ENCODE peak calls at places on chromosome 9, in nine cellular contexts. M is CD4-positive, alpha-beta T cell; S is iris pigment epithelial cell; N is SW480; O is naive thymus-derived CD8-positive, alpha-beta T cell; U is T-helper 2 cell treated with Interferon-gamma antibody and Interleukin-4, amounts not matched to agents 5 μg/mL and 100 μg/mL, for 36 hours; C is NCI-H345; A is WTC11; F is T-helper 1 cell. Z is an unnamed sample.

GRCh38 chr9:20144255-20144654 is 355.4 kb upstream of the SLC24A2 start:
- DNase-seq in M (no peak), S (peak; percentile 8), N (no peak), O (peak; percentile 15), U (no peak), C (no peak), A (no peak), F (no peak), Z (no peak)

GRCh38 chr9:126411225-126411947 is 84.8 kb downstream of the MVB12B start:
- DNase-seq in M (no peak), S (no peak), N (peak; percentile 37), O (peak; percentile 89), U (peak; percentile 50), C (no peak), A (no peak), F (no peak), Z (no peak)

GRCh38 chr9:124268248-124268647 is 10.5 kb downstream of the NEK6 start:
- DNase-seq in M (no peak), S (no peak), N (no peak), O (no peak), U (no peak), C (no peak), A (no peak), F (no peak), Z (no peak)

GRCh38 chr9:34651286-34651685 is 699 bp upstream of the IL11RA start:
- DNase-seq in M (no peak), S (peak; percentile 43), N (no peak), O (no peak), U (no peak), C (no peak), A (no peak), F (no peak), Z (no peak)

GRCh38 chr9:38084556-38084880 is 15.5 kb upstream of the SHB start:
- DNase-seq in M (no peak), S (no peak), N (no peak), O (no peak), U (no peak), C (no peak), A (no peak), F (no peak), Z (no peak)

GRCh38 chr9:107390806-107391205 is 98.8 kb downstream of the KLF4 start:
- DNase-seq in M (no peak), S (no peak), N (no peak), O (no peak), U (no peak), C (no peak), A (no peak), F (no peak), Z (no peak)

GRCh38 chr9:114723926-114724325 is 41.9 kb upstream of the TEX48 start:
- DNase-seq in M (no peak), S (peak; percentile 38), N (no peak), O (no peak), U (no peak), C (no peak), A (no peak), F (no peak), Z (no peak)

GRCh38 chr9:97688654-97689053 is 8.5 kb downstream of the XPA start:
- DNase-seq in M (no peak), S (no peak), N (no peak), O (no peak), U (no peak), C (no peak), A (no peak), F (no peak), Z (no peak)

GRCh38 chr9:134477927-134478326 is 151.7 kb downstream of the RXRA start:
- DNase-seq in M (no peak), S (no peak), N (no peak), O (no peak), U (no peak), C (no peak), A (no peak), F (no peak), Z (no peak)

GRCh38 chr9:33123632-33124031 is 43.5 kb downstream of the B4GALT1 start:
- DNase-seq in M (no peak), S (no peak), N (no peak), O (no peak), U (no peak), C (no peak), A (no peak), F (no peak), Z (no peak)

GRCh38 chr9:103037508-103038477 is 42.7 kb downstream of the CYLC2 start:
- DNase-seq in M (no peak), S (peak; percentile 20), N (no peak), O (no peak), U (no peak), C (no peak), A (no peak), F (no peak), Z (no peak)

GRCh38 chr9:638152-638551 is 203.3 kb upstream of the DMRT1 start:
- DNase-seq in M (no peak), S (no peak), N (no peak), O (no peak), U (no peak), C (no peak), A (no peak), F (no peak), Z (no peak)

GRCh38 chr9:137447722-137448568 is 6.8 kb upstream of the ENTPD8 start:
- DNase-seq in M (no peak), S (no peak), N (no peak), O (no peak), U (no peak), C (no peak), A (no peak), F (no peak), Z (no peak)

GRCh38 chr9:137972355-137972987 is 94.9 kb downstream of the CACNA1B start:
- DNase-seq in M (no peak), S (no peak), N (no peak), O (no peak), U (no peak), C (no peak), A (no peak), F (no peak), Z (peak; percentile 71)

GRCh38 chr9:134962998-134963364 is 45.3 kb upstream of the FCN1 start:
- DNase-seq in M (no peak), S (no peak), N (no peak), O (no peak), U (no peak), C (no peak), A (no peak), F (no peak), Z (peak; percentile 80)

GRCh38 chr9:80937646-80938045 is 751.7 kb downstream of the TLE1 start:
- DNase-seq in M (no peak), S (peak; percentile 54), N (no peak), O (no peak), U (no peak), C (no peak), A (no peak), F (no peak), Z (no peak)

GRCh38 chr9:113988951-113989780 is 88.9 kb downstream of the AMBP start:
- DNase-seq in M (no peak), S (no peak), N (no peak), O (no peak), U (no peak), C (no peak), A (no peak), F (no peak), Z (no peak)

GRCh38 chr9:133955821-133956411 is 36.2 kb downstream of the VAV2 start:
- DNase-seq in M (peak; percentile 9), S (peak; percentile 65), N (no peak), O (peak; percentile 30), U (no peak), C (no peak), A (peak; percentile 66), F (no peak), Z (no peak)

GRCh38 chr9:99365233-99365980 is 143.3 kb downstream of the SEC61B start:
- DNase-seq in M (no peak), S (peak; percentile 77), N (no peak), O (no peak), U (no peak), C (no peak), A (no peak), F (no peak), Z (no peak)

GRCh38 chr9:71765693-71766092 is 2.6 kb downstream of the CEMIP2 start:
- DNase-seq in M (no peak), S (peak; percentile 76), N (peak; percentile 74), O (no peak), U (no peak), C (peak; percentile 13), A (no peak), F (no peak), Z (no peak)

GRCh38 chr9:1726993-1727759 is 288.0 kb upstream of the SMARCA2 start:
- DNase-seq in M (no peak), S (no peak), N (peak; percentile 10), O (peak; percentile 30), U (no peak), C (no peak), A (peak; percentile 22), F (no peak), Z (no peak)

GRCh38 chr9:137650779-137651178 is 32.0 kb downstream of the EHMT1 start:
- DNase-seq in M (no peak), S (no peak), N (no peak), O (no peak), U (no peak), C (no peak), A (no peak), F (no peak), Z (no peak)

GRCh38 chr9:135591491-135592330 is 30.2 kb downstream of the PAEP start:
- DNase-seq in M (no peak), S (no peak), N (no peak), O (no peak), U (no peak), C (no peak), A (no peak), F (no peak), Z (no peak)

GRCh38 chr9:135038331-135038730 is 49.1 kb upstream of the OLFM1 start:
- DNase-seq in M (no peak), S (no peak), N (no peak), O (no peak), U (no peak), C (no peak), A (no peak), F (no peak), Z (peak; percentile 49)

GRCh38 chr9:94881023-94881422 is 154.5 kb downstream of the AOPEP start:
- DNase-seq in M (no peak), S (no peak), N (no peak), O (no peak), U (no peak), C (no peak), A (no peak), F (no peak), Z (no peak)

Z was measured in osteocyte.